ENCODE peak calls at places on chromosomes 6 and 20, in six cellular contexts. T, E, D, R, U and B are unnamed samples.

GRCh38 chr6:169495601-169496000 is 206.2 kb downstream of the WDR27 start:
- DNase-seq in E (no peak), R (no peak), D (no peak), T (no peak), U (no peak), B (no peak)

GRCh38 chr20:22962567-22963439 is 72.3 kb upstream of the SSTR4 start:
- DNase-seq in R (no peak), U (no peak), D (no peak), T (no peak), E (no peak), B (no peak)

GRCh38 chr6:40504274-40504673 is 82.9 kb downstream of the LRFN2 start:
- DNase-seq in R (peak), D (no peak), E (no peak), U (no peak), T (no peak), B (no peak)

GRCh38 chr20:34715384-34715783 is 11.2 kb downstream of the TP53INP2 start:
- DNase-seq in R (no peak), T (no peak), D (no peak), E (no peak), U (no peak), B (no peak)

GRCh38 chr6:111888928-111889696 is 15.9 kb upstream of the FYN start:
- DNase-seq in U (no peak), T (no peak), D (no peak), E (no peak), R (no peak), B (no peak)

GRCh38 chr6:53338304-53338703 is 10.4 kb downstream of the ELOVL5 start:
- DNase-seq in T (no peak), D (no peak), E (no peak), R (no peak), U (no peak), B (no peak)

GRCh38 chr20:36335187-36335870 is 29.2 kb downstream of the DLGAP4 start:
- DNase-seq in T (no peak), E (no peak), R (no peak), D (no peak), U (no peak), B (no peak)

GRCh38 chr6:36677753-36678487 is 594 bp upstream of the CDKN1A start:
- DNase-seq in E (no peak), R (no peak), T (no peak), U (no peak), D (no peak), B (peak)

GRCh38 chr6:10451828-10452509 is 37.1 kb upstream of the TFAP2A start:
- DNase-seq in T (peak), U (peak), D (no peak), R (peak), E (no peak), B (no peak)

GRCh38 chr6:160733045-160733646 is 31.1 kb downstream of the PLG start:
- DNase-seq in E (no peak), R (peak), T (no peak), U (no peak), D (no peak), B (peak)

GRCh38 chr6:76703285-76703684 is 630.8 kb upstream of the IMPG1 start:
- DNase-seq in R (no peak), E (no peak), D (no peak), U (no peak), T (no peak), B (no peak)

GRCh38 chr20:33423141-33423834 is 20.3 kb downstream of the SNTA1 start:
- DNase-seq in U (no peak), T (no peak), D (peak), E (no peak), R (no peak), B (no peak)

GRCh38 chr6:116468293-116468692 is 7.1 kb downstream of the CALHM6 start:
- DNase-seq in U (no peak), R (no peak), E (no peak), D (no peak), T (no peak), B (no peak)

GRCh38 chr6:152404458-152404857 is 232.7 kb downstream of the SYNE1 start:
- DNase-seq in D (no peak), U (no peak), R (no peak), T (no peak), E (no peak), B (no peak)

DNA sequence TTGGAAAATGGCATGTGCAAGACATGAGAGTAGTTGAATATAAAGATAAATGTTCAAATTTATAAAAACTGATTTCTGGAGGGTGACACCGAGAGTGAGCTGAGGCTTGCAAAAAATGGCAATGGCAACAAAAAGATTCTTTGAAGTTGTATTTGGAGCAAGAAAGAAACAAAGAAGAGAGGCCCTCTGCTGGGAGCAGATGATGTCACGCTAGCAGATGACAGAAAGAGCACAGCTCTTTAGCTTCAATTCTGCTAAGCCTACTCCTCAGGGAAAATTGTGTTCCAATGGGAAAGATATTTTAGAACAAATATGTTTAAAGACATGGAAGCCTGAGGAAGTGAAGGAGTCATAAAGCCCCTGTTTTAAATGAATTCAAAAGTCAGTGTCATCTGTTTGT is 125.3 kb upstream of the NOX3 start:
- DNase-seq in D (no peak), E (no peak), T (no peak), R (no peak), U (no peak), B (no peak)
- TF ChIP-seq CTCF in D (no peak), E (no peak), T (no peak), R (peak), U (peak), B (no peak)

DNA sequence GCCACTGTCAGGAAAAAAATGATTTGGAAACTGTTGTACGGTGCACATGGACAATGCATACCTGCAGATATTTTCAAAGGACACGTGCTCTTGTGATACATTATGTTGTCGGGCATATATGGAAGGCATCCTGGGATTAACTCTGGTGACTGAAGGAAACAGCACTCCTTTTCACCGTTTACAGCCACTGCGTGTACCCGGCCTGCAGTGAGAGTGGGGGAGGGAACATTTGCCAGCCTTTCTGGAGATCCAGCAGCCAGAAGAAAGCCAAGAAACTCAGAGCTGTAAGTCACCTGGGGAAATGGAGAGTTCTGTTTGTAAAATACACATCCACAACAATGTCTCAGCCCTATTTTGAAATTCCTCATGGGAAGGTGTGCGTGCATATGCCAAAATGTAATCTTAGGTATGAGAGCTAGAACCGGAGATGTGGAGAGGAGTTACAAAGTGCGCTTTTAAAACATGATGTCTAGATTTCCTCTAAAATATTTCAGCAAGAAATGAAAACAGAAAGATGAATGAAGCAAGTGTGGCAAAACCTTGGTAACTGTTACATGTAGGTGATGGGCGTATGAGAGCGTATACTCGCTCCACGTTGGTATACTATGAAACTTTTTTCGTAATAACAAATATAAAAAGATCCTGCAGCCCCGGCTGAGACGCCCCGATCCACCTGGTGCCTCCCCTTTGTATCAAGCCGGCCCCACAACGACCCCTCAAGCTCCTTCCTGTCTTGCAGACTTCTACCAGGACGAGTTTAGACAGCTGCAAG is 8.6 kb upstream of the FOXF2 start:
- DNase-seq in R (no peak), D (no peak), T (no peak), U (no peak), E (no peak), B (no peak)
- H3K4me3 ChIP-seq in R (no peak), D (no peak), T (no peak), U (no peak), E (no peak), B (no peak)

DNA sequence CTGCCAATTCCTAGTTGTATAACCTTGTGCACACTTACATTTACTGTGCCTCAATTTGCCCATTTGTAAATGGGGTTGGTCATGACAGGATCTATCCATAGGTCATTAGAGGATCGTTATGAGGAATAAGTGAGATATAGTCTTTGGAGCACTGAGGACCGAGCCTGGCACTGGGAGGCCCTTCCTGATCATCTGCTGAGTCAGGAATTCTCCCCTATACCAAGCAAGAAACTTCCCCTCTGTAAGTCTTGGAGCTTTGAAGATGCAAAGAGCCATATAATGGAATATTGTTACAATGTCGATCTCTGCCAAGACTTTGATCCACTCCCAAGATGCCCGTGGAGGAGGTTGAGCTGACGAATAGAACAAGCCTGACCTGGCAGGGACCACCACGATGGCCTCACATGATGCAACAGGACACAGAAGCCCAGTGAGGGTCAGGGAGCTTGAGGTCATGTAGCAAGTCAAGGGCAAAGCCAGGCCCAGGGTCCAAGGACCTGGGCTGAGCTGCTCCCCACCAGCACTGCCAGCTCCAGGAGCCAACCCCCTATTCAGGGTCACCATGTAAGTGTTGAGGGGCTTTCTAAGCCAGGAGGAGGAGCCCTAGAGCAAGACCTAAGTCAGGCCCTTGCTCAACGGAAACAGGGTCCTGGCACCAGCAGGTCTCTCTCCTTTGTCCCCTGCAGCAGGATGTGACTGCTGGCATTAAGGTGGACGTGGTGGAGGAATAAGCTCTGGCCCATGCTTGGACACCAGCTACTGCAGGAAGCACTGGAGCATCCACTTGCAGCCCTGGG is 16.7 kb downstream of the PDRG1 start:
- DNase-seq in R (no peak), E (no peak), D (no peak), T (no peak), U (no peak), B (peak)
- TF ChIP-seq CTCF in R (no peak), E (no peak), D (no peak), T (no peak), U (no peak), B (peak)

DNA sequence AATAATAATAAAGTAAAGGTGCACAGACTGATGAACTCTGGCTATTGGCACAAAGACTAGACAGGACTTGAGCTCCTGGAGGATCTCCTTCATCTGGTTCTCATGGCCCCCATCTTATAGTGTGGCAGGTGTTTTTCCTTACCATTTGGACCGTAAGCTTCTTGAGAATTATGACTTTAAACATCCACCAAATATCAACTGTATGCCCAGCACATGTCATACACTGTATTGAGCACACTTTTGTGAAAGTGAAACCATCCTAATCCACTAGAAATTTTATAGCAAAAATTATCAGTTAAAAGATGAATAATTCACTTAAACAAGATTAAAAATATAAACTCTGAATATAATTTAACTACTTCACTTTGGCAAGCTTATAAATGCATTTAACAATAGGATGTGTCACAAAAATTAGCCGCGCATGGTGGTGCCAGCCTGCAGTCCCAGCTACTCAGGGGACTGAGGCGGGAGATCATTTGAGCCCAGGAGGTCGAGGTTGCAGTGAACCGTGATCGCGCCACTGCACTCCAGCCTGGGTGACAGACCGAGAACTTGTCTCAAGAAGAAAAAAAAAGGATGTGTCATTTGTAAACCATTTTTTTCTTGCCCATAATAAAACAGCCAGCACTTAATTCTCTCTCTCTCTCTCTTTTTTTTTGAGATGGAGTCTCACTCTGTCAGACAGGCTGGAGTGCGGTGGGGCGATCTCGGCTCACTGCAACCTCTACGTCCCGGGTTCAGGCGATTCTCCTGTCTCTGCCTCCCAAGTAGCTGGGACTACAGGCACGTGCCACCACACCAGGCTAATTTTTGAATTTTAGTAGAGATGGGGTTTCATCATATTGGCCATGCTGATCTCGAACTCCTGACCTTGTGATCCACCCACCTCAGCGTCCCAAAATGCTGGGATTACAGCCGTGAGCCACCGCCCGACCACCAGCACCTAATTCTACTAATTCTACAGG is 9.1 kb downstream of the HIVEP2 start:
- DNase-seq in E (no peak), U (no peak), R (no peak), T (no peak), D (no peak), B (peak)
- H3K4me3 ChIP-seq in E (no peak), U (no peak), R (no peak), T (no peak), D (no peak), B (peak)

DNA sequence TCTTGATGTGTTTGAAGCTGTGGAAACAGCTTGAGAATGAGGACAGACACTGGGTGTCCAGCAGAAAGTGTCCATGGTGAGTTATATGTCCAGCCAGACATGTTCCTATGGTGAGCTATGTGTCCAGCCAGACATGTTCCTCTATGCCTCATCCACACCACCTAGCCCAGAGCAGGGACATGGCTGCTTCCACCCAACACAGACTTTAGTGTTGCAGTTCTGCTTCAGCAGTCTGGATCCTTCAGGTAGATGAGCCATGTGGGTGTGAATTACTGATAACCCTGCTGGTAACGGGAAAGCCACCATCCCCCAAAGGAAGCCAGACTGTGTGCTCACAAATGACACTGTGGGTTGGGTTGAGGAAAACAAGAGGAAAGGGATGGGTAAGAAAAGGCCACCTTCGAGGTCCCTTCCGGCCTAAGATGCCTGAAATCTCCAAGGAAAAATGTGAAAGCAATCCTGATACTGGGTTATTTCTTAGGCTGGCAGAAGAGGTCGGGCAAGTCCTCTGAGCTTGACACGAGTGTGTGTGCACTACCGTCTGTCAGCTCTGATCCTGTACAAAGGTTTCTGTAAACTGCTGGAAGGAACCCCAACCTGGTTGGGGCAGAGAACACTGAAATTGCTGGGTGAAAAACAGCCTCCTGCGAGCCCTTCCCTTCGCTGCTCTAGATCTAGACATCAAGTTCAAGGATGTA is 77.8 kb downstream of the NINL start:
- DNase-seq in D (no peak), T (no peak), U (no peak), R (no peak), E (no peak), B (no peak)
- TF ChIP-seq CTCF in D (no peak), T (no peak), U (no peak), R (no peak), E (no peak), B (no peak)

GRCh38 chr20:21303061-21303871 is at the start of gene XRN2:
- DNase-seq in D (peak), R (peak), E (peak), T (peak), U (peak), B (peak)

GRCh38 chr20:21303872-21304586 is 898 bp downstream of the XRN2 start:
- DNase-seq in R (no peak), T (no peak), D (no peak), U (no peak), E (no peak), B (no peak)

GRCh38 chr20:21308340-21308739 is 5.2 kb downstream of the XRN2 start:
- DNase-seq in E (no peak), D (no peak), R (no peak), U (no peak), T (no peak), B (no peak)

GRCh38 chr20:21301940-21302644 is 1.0 kb upstream of the XRN2 start:
- DNase-seq in E (no peak), D (no peak), U (no peak), R (no peak), T (no peak), B (no peak)

DNA sequence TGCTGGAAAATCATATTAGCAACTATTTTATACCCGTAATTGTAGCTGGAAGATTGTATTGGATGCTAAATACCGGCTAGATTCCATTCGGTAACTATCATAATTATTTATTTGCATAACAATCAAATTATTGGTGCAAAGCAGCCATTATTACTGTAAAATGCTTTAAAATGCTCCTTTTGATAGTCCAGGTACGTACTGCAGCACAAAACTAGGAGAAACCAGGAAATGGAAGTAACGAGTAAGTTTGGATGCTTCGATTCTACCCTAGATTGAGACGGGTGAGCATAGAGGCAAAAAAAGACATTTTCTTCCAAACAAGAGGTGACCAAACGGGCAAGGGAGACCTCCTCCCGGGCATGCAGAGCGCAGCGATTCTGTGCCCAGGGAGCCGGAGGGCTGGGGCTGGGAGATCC is 478 bp upstream of the XRN2 start:
- DNase-seq in R (no peak), D (no peak), U (no peak), T (no peak), E (no peak), B (no peak)
- H3K4me3 ChIP-seq in R (peak), D (peak), U (peak), T (peak), E (peak), B (peak)

GRCh38 chr6:3258720-3259490 is at the start of gene PSMG4:
- DNase-seq in T (peak), E (peak), U (peak), D (peak), R (peak), B (peak)
- TF ChIP-seq CTCF in T (no peak), E (no peak), U (no peak), D (peak), R (no peak), B (no peak)

GRCh38 chr6:32843321-32843978 is 397 bp downstream of the PSMB8 start:
- DNase-seq in D (no peak), R (no peak), T (no peak), E (no peak), U (no peak), B (peak)

GRCh38 chr6:32843979-32844838 is at the start of gene PSMB8:
- DNase-seq in U (peak), R (peak), D (peak), E (peak), T (peak), B (peak)

GRCh38 chr6:32844839-32845372 is 1.1 kb upstream of the PSMB8 start:
- DNase-seq in T (no peak), U (no peak), E (no peak), R (no peak), D (no peak), B (no peak)

GRCh38 chr6:32847004-32847403 is 3.2 kb upstream of the PSMB8 start:
- DNase-seq in T (no peak), U (no peak), D (no peak), R (no peak), E (no peak), B (no peak)

GRCh38 chr6:32845381-32845884 is 1.6 kb upstream of the PSMB8 start:
- DNase-seq in R (no peak), E (no peak), U (no peak), T (no peak), D (no peak), B (peak)
- H3K4me3 ChIP-seq in R (no peak), E (peak), U (no peak), T (no peak), D (no peak), B (peak)

DNA sequence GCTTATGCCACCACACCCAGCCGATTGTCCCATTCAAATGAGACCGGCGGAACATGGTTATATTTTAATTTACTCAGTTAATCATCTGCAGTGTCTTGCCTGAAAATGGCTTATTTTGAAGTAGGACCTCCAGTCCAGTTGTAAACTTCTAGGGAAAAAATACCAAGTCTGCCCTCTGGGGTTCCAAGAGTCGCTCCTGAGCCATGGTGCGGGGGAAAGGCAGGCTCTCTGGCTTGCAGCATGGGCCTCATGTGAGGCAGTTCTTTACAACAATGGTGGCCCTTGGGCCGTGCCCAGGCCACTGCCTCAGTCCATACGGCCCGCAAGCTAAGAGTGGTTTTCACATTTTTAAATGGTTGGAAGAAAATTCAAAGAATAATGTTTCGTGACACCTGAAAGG is 62.7 kb upstream of the XRN2 start:
- DNase-seq in E (no peak), D (no peak), T (no peak), R (no peak), U (no peak), B (no peak)
- TF ChIP-seq CTCF in E (no peak), D (no peak), T (no peak), R (no peak), U (no peak), B (no peak)